ENCODE peak calls at places on chromosome 13, in nine cellular contexts. V is kidney epithelial cell, D is lower leg skin, S is foreskin fibroblast, Z is mesothelial cell of epicardium, I is ascending aorta, B is heart left ventricle, W is lower lobe of right lung, Y is psoas muscle. A is an unnamed sample.

GRCh38 chr13:113123226-113124150 is 889 bp downstream of the F10 start:
- DNase-seq in Y (no peak), Z (no peak), B (no peak), S (no peak), W (peak), V (no peak), D (peak), I (peak), A (no peak)

GRCh38 chr13:66860868-66861447 is 369.2 kb downstream of the PCDH9 start:
- DNase-seq in Y (no peak), W (no peak), S (no peak), V (no peak), D (no peak), Z (no peak), I (no peak), B (no peak), A (no peak)

GRCh38 chr13:95480131-95480545 is 72.4 kb upstream of the CLDN10 start:
- DNase-seq in Y (peak), D (no peak), W (peak), V (no peak), Z (no peak), I (peak), B (no peak), S (no peak), A (no peak)

GRCh38 chr13:27997904-27998522 is 9.5 kb upstream of the URAD start:
- DNase-seq in V (no peak), D (peak), S (peak), B (no peak), I (no peak), W (no peak), Z (no peak), Y (no peak), A (no peak)

GRCh38 chr13:106867249-106867648 is 299.3 kb upstream of the ARGLU1 start:
- DNase-seq in D (no peak), I (no peak), S (no peak), V (no peak), Z (no peak), B (no peak), W (no peak), Y (no peak), A (no peak)

GRCh38 chr13:48155850-48156249 is 60.9 kb upstream of the MED4 start:
- DNase-seq in W (no peak), Z (no peak), Y (no peak), I (no peak), V (no peak), D (no peak), B (no peak), S (peak), A (no peak)

GRCh38 chr13:84672616-84673015 is 790.3 kb upstream of the SLITRK1 start:
- DNase-seq in B (no peak), D (no peak), I (no peak), W (no peak), Z (no peak), Y (no peak), S (no peak), V (no peak), A (no peak)

GRCh38 chr13:99756281-99756680 is 215.3 kb downstream of the ZIC5 start:
- DNase-seq in B (no peak), Z (no peak), I (no peak), W (no peak), D (no peak), V (no peak), S (no peak), Y (no peak), A (no peak)

GRCh38 chr13:19818223-19818842 is 35.6 kb upstream of the PSPC1 start:
- DNase-seq in S (no peak), B (peak), Z (peak), D (peak), W (peak), Y (peak), V (no peak), I (no peak), A (peak)

GRCh38 chr13:74243637-74244526 is 109.7 kb upstream of the KLF12 start:
- DNase-seq in Y (no peak), W (no peak), I (no peak), S (peak), V (no peak), B (no peak), Z (no peak), D (no peak), A (no peak)

GRCh38 chr13:42892760-42893159 is 99.3 kb downstream of the EPSTI1 start:
- DNase-seq in Z (no peak), B (no peak), Y (no peak), W (no peak), D (no peak), S (peak), V (no peak), I (no peak), A (no peak)

GRCh38 chr13:40445557-40445990 is 220.9 kb downstream of the FOXO1 start:
- DNase-seq in Y (peak), W (peak), I (no peak), B (peak), S (no peak), D (no peak), V (peak), Z (no peak), A (no peak)

GRCh38 chr13:30982506-30982905 is 50.0 kb downstream of the TEX26 start:
- DNase-seq in I (no peak), D (no peak), Y (no peak), B (no peak), Z (no peak), S (no peak), W (no peak), V (no peak), A (no peak)

GRCh38 chr13:49549289-49549688 is 36.1 kb downstream of the RCBTB1 start:
- DNase-seq in I (no peak), D (no peak), Z (no peak), Y (no peak), B (no peak), S (no peak), V (no peak), W (no peak), A (no peak)
- TF ChIP-seq CTCF in I (peak), D (no peak), Z (no peak), Y (peak), B (no peak), S (no peak), V (no peak), W (peak), A (no peak)

GRCh38 chr13:91185294-91185863 is 162.1 kb upstream of the MIR17HG start:
- DNase-seq in W (no peak), Y (no peak), I (no peak), B (no peak), S (no peak), Z (no peak), V (no peak), D (no peak), A (no peak)
- TF ChIP-seq CTCF in W (peak), Y (peak), I (peak), B (no peak), S (no peak), Z (no peak), V (peak), D (no peak), A (no peak)

GRCh38 chr13:102945324-102945815 is 99.5 kb downstream of the ERCC5 start:
- DNase-seq in Z (no peak), I (no peak), W (no peak), Y (no peak), B (no peak), V (no peak), D (no peak), S (no peak), A (no peak)

GRCh38 chr13:102944821-102945220 is 99.0 kb downstream of the ERCC5 start:
- DNase-seq in D (no peak), S (no peak), Y (no peak), Z (no peak), B (no peak), I (no peak), W (no peak), V (no peak), A (no peak)

GRCh38 chr13:102940770-102941169 is 94.9 kb downstream of the ERCC5 start:
- DNase-seq in S (no peak), D (no peak), V (no peak), B (no peak), I (no peak), Z (no peak), W (no peak), Y (no peak), A (no peak)

GRCh38 chr13:102935896-102936321 is 90.1 kb downstream of the ERCC5 start:
- DNase-seq in I (no peak), D (no peak), W (no peak), B (no peak), S (no peak), V (no peak), Y (no peak), Z (no peak), A (no peak)

GRCh38 chr13:102940143-102940542 is 94.3 kb downstream of the ERCC5 start:
- DNase-seq in S (no peak), V (no peak), I (no peak), D (no peak), Y (no peak), B (no peak), W (no peak), Z (no peak), A (no peak)
- TF ChIP-seq CTCF in S (no peak), V (no peak), I (no peak), D (no peak), Y (no peak), B (no peak), W (no peak), Z (no peak), A (no peak)

GRCh38 chr13:78881746-78882145 is 222.8 kb upstream of the OBI1 start:
- DNase-seq in D (no peak), Y (no peak), Z (no peak), B (no peak), S (no peak), W (no peak), V (no peak), I (no peak), A (no peak)

GRCh38 chr13:78876915-78877549 is 218.1 kb upstream of the OBI1 start:
- DNase-seq in D (no peak), Z (no peak), Y (no peak), S (no peak), W (no peak), I (no peak), V (no peak), B (no peak), A (no peak)

GRCh38 chr13:78881054-78881453 is 222.1 kb upstream of the OBI1 start:
- DNase-seq in I (no peak), B (no peak), S (no peak), W (no peak), Z (no peak), Y (no peak), D (no peak), V (no peak), A (no peak)

GRCh38 chr13:78875792-78876580 is 217.0 kb upstream of the OBI1 start:
- DNase-seq in Z (no peak), S (no peak), W (no peak), V (no peak), I (no peak), Y (no peak), D (no peak), B (peak), A (no peak)
- TF ChIP-seq CTCF in Z (no peak), S (no peak), W (no peak), V (no peak), I (no peak), Y (no peak), D (no peak), B (no peak), A (no peak)

A was measured in natural killer cell.